ENCODE peak calls at places on chromosome 4, in nine cellular contexts. Y is IMR-90, K is heart left ventricle, X is K562, L is body of pancreas, B is GM12878, R is tibial nerve, U is esophagus squamous epithelium, Z is transverse colon. D is an unnamed sample.
A peak's percentile ranks its signal among the peaks of the same experiment; 100 is the strongest.

GRCh38 chr4:99483636-99484035 is 27.2 kb upstream of the C4orf17 start:
- DNase-seq in X (no peak), U (no peak), Z (no peak), Y (peak; percentile 26), R (no peak), K (no peak), L (no peak), B (no peak), D (no peak)

GRCh38 chr4:40334591-40335507 is at the start of gene CHRNA9:
- DNase-seq in B (no peak), R (no peak), L (no peak), Z (no peak), K (no peak), Y (no peak), X (no peak), U (no peak), D (no peak)

GRCh38 chr4:337932-338758 is 531 bp downstream of the ZNF141 start:
- DNase-seq in X (no peak), B (no peak), R (peak; percentile 9), Y (peak; percentile 36), L (no peak), Z (no peak), U (no peak), K (peak; percentile 42), D (peak; percentile 93)

GRCh38 chr4:123776267-123776666 is 379.7 kb downstream of the SPRY1 start:
- DNase-seq in X (no peak), K (no peak), U (no peak), L (no peak), Y (no peak), Z (no peak), R (no peak), B (peak; percentile 25), D (no peak)

GRCh38 chr4:114921790-114922581 is 191.4 kb downstream of the NDST4 start:
- DNase-seq in Z (peak; percentile 6), K (no peak), Y (no peak), U (no peak), L (no peak), X (no peak), R (no peak), B (no peak), D (no peak)

GRCh38 chr4:80215449-80216052 is 18.2 kb downstream of the PRDM8 start:
- DNase-seq in U (no peak), L (no peak), Z (no peak), B (no peak), X (peak; percentile 24), K (no peak), R (no peak), Y (peak; percentile 64), D (no peak)

GRCh38 chr4:8525383-8526120 is 54.6 kb upstream of the GPR78 start:
- DNase-seq in K (peak; percentile 17), B (no peak), R (no peak), U (no peak), L (no peak), X (no peak), Z (no peak), Y (peak; percentile 28), D (peak; percentile 65)

GRCh38 chr4:5456296-5456845 is 252.0 kb downstream of the EVC2 start:
- DNase-seq in B (no peak), Y (no peak), L (no peak), R (no peak), Z (no peak), X (no peak), K (no peak), U (no peak), D (no peak)

GRCh38 chr4:85825937-85826678 is 351.2 kb downstream of the ARHGAP24 start:
- DNase-seq in Y (peak; percentile 58), R (no peak), Z (peak; percentile 24), X (no peak), U (no peak), B (no peak), L (peak; percentile 62), K (no peak), D (no peak)
- TF ChIP-seq POLR2A in Y (no peak), R (no peak), Z (no peak), X (no peak), U (no peak), B (no peak), L (no peak), K (no peak), D (no peak)

GRCh38 chr4:105257817-105258495 is 111.3 kb downstream of the TET2 start:
- DNase-seq in U (no peak), K (no peak), B (no peak), R (no peak), Y (no peak), Z (no peak), X (no peak), L (no peak), D (no peak)
- TF ChIP-seq CTCF in U (no peak), K (no peak), B (peak; percentile 8), R (no peak), Y (peak; percentile 3), Z (peak; percentile 12), X (no peak), L (no peak), D (no peak)

GRCh38 chr4:18014269-18014668 is 7.3 kb downstream of the LCORL start:
- DNase-seq in X (no peak), R (no peak), Z (no peak), L (no peak), K (no peak), B (no peak), U (no peak), Y (no peak), D (no peak)
- H3K4me1 ChIP-seq in X (peaks cover 10% of the 10 kb centered on the region), R (peaks cover 6% of the 10 kb centered on the region), Z (peaks cover 41% of the 10 kb centered on the region), L (peaks cover 18% of the 10 kb centered on the region), K (peaks cover 6% of the 10 kb centered on the region), B (no peaks in the 10 kb centered on the region), U (peaks cover 4% of the 10 kb centered on the region), Y (peaks cover 6% of the 10 kb centered on the region), D (no peaks in the 10 kb centered on the region)

GRCh38 chr4:139301143-139301820 is at the start of gene NAA15:
- DNase-seq in Z (peak; percentile 98), R (peak; percentile 93), X (peak; percentile 95), Y (peak; percentile 97), U (peak; percentile 84), K (peak; percentile 99), B (peak; percentile 90), L (peak; percentile 97), D (peak; percentile 97)
- TF ChIP-seq POLR2A in Z (peak; percentile 97), R (peak; percentile 67), X (peak; percentile 94), Y (peak; percentile 77), U (peak; percentile 89), K (no peak), B (peak; percentile 80), L (peak; percentile 94), D (no peak)